ENCODE peak calls at places on chromosomes 12 and 14, in ten cellular contexts. B is body of pancreas; T is thoracic aorta; L is heart left ventricle; E is tibial artery; Z is tibial nerve; I is lung; A is testis; Y is mesendoderm; N is CD8-positive, alpha-beta T cell. U is an unnamed sample. For H3K4me1, the result is how much of the 10 kb centered on the place peaks cover.

GRCh38 chr14:62889354-62889753 is 155.9 kb downstream of the KCNH5 start:
- DNase-seq in B (no peak), T (no peak), L (no peak), E (no peak), Z (no peak), I (no peak), A (no peak), Y (no peak), N (no peak), U (peak)

GRCh38 chr14:50620341-50620740 is 47.8 kb downstream of the SAV1 start:
- DNase-seq in B (no peak), T (no peak), L (no peak), E (no peak), Z (no peak), I (no peak), A (no peak), Y (no peak), N (no peak), U (no peak)

GRCh38 chr14:89276424-89276975 is 140.5 kb downstream of the FOXN3 start:
- DNase-seq in B (no peak), T (no peak), L (no peak), E (no peak), Z (no peak), I (no peak), A (no peak), Y (no peak), N (peak), U (peak)

GRCh38 chr12:9973951-9974350 is 2.7 kb downstream of the CLEC12A start:
- DNase-seq in B (no peak), T (no peak), L (no peak), E (no peak), Z (no peak), I (no peak), A (no peak), Y (no peak), N (no peak), U (no peak)

GRCh38 chr12:124478985-124479645 is 88.3 kb downstream of the NCOR2 start:
- DNase-seq in B (no peak), T (no peak), L (no peak), E (no peak), Z (no peak), I (no peak), A (no peak), Y (no peak), N (no peak), U (no peak)

GRCh38 chr12:46559311-46559710 is 186.7 kb upstream of the SLC38A2 start:
- DNase-seq in B (no peak), T (no peak), L (no peak), E (no peak), Z (no peak), I (no peak), A (no peak), Y (no peak), N (no peak), U (peak)

GRCh38 chr14:28375295-28375694 is 391.3 kb upstream of the FOXG1 start:
- DNase-seq in B (no peak), T (no peak), L (no peak), E (no peak), Z (no peak), I (no peak), A (peak), Y (peak), N (no peak), U (peak)

GRCh38 chr12:63400746-63401145 is 249.7 kb upstream of the AVPR1A start:
- DNase-seq in B (no peak), T (no peak), L (no peak), E (no peak), Z (no peak), I (no peak), A (no peak), Y (no peak), N (no peak), U (no peak)

GRCh38 chr14:63956326-63956725 is 103.5 kb downstream of the SYNE2 start:
- DNase-seq in B (no peak), T (no peak), L (no peak), E (no peak), Z (no peak), I (no peak), A (no peak), Y (no peak), N (no peak), U (no peak)

GRCh38 chr14:54498095-54498531 is 9.3 kb upstream of the GMFB start:
- DNase-seq in B (no peak), T (no peak), L (no peak), E (no peak), Z (no peak), I (no peak), A (no peak), Y (no peak), N (no peak), U (no peak)

GRCh38 chr12:88578274-88578673 is 2.0 kb downstream of the KITLG start:
- DNase-seq in B (no peak), T (no peak), L (no peak), E (no peak), Z (no peak), I (no peak), A (peak), Y (peak), N (no peak), U (no peak)

GRCh38 chr14:93733646-93734045 is 54.6 kb downstream of the PRIMA1 start:
- DNase-seq in B (no peak), T (no peak), L (no peak), E (no peak), Z (no peak), I (no peak), A (no peak), Y (no peak), N (no peak), U (no peak)

GRCh38 chr12:11941601-11942360 is 129.0 kb upstream of the BCL2L14 start:
- DNase-seq in B (no peak), T (no peak), L (no peak), E (no peak), Z (no peak), I (no peak), A (no peak), Y (no peak), N (no peak), U (peak)

GRCh38 chr14:89578048-89578619 is 161.1 kb upstream of the FOXN3 start:
- DNase-seq in B (no peak), T (no peak), L (no peak), E (no peak), Z (no peak), I (no peak), A (no peak), Y (no peak), N (no peak), U (peak)

GRCh38 chr12:96061864-96062453 is 26.6 kb upstream of the LTA4H start:
- DNase-seq in B (peak), T (peak), L (peak), E (peak), Z (peak), I (peak), A (peak), Y (peak), N (peak), U (peak)

GRCh38 chr12:119024226-119024810 is 43.0 kb downstream of the SRRM4 start:
- DNase-seq in B (no peak), T (no peak), L (no peak), E (no peak), Z (no peak), I (no peak), A (no peak), Y (no peak), N (no peak), U (no peak)

GRCh38 chr12:102344691-102345090 is 135.7 kb downstream of the IGF1 start:
- DNase-seq in B (no peak), T (no peak), L (no peak), E (no peak), Z (no peak), I (no peak), A (no peak), Y (no peak), N (no peak), U (no peak)

GRCh38 chr12:6386038-6386437 is 2.1 kb downstream of the LTBR start:
- DNase-seq in B (no peak), T (no peak), L (no peak), E (no peak), Z (no peak), I (no peak), A (no peak), Y (no peak), N (no peak), U (no peak)
- H3K4me1 ChIP-seq in B (under half), T (under half), L (under half), E (under half), Z (under half), I (under half), A (under half), Y (under half), N (under half), U (under half)

DNA sequence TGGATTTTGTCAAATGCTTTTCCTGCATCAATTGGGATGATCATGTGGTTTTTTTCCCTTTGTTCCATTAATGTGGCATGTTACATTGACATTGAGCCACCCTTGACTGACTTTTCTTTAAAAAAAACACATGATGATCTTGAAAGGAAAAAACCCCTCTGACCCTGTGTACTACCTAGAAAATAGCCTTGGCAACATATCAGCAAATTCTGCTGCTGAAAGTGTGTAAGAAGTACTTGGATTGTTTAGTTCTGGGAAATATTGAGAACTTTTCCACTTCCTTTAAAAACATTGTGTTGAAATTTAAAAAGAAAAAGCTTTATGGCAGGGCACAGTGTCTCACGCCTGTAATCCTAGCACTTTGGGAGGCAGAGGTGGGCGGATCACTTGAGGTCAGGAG is 20.7 kb downstream of the ACACB start:
- DNase-seq in B (no peak), T (no peak), L (no peak), E (no peak), Z (no peak), I (no peak), A (no peak), Y (no peak), N (no peak), U (no peak)
- H3K27ac ChIP-seq in B (no peak), T (no peak), L (peak), E (no peak), Z (peak), I (no peak), A (peak), Y (no peak), N (no peak), U (no peak)

GRCh38 chr14:99452968-99453367 is 27.7 kb downstream of the SETD3 start:
- DNase-seq in B (no peak), T (no peak), L (no peak), E (no peak), Z (no peak), I (no peak), A (no peak), Y (no peak), N (no peak), U (no peak)

GRCh38 chr14:99447739-99448138 is 32.9 kb downstream of the SETD3 start:
- DNase-seq in B (no peak), T (no peak), L (no peak), E (no peak), Z (no peak), I (no peak), A (no peak), Y (no peak), N (no peak), U (no peak)

GRCh38 chr14:99451234-99451633 is 29.4 kb downstream of the SETD3 start:
- DNase-seq in B (no peak), T (no peak), L (no peak), E (no peak), Z (no peak), I (no peak), A (no peak), Y (no peak), N (no peak), U (no peak)

GRCh38 chr14:99454246-99454645 is 26.4 kb downstream of the SETD3 start:
- DNase-seq in B (no peak), T (no peak), L (no peak), E (no peak), Z (no peak), I (no peak), A (no peak), Y (no peak), N (no peak), U (no peak)

GRCh38 chr14:99450266-99450665 is 30.4 kb downstream of the SETD3 start:
- DNase-seq in B (no peak), T (no peak), L (no peak), E (no peak), Z (no peak), I (no peak), A (no peak), Y (no peak), N (no peak), U (no peak)
- H3K4me1 ChIP-seq in B (under half), T (under half), L (under half), E (under half), Z (under half), I (under half), A (under half), Y (under half), N (under half), U (under half)

GRCh38 chr12:132488127-132489077 is 1.5 kb upstream of the FBRSL1 start:
- DNase-seq in B (no peak), T (no peak), L (peak), E (peak), Z (no peak), I (peak), A (no peak), Y (no peak), N (peak), U (no peak)
- H3K27ac ChIP-seq in B (no peak), T (no peak), L (peak), E (peak), Z (peak), I (peak), A (peak), Y (no peak), N (peak), U (no peak)